ENCODE peak calls at places on chromosome 15, in six cellular contexts. One of them, this sample, is unnamed.

GRCh38 chr15:71647479-71647792 is 162.9 kb upstream of the NR2E3 start:
- DNase-seq in AG04450: no peak
- DNase-seq in nephron progenitor cell: no peak
- DNase-seq in HFF-Myc: no peak
- DNase-seq in EL: no peak
- DNase-seq in substantia nigra: no peak
- DNase-seq in this sample: no peak

GRCh38 chr15:26037369-26037768 is 174.2 kb upstream of the ATP10A start:
- DNase-seq in AG04450: no peak
- DNase-seq in nephron progenitor cell: no peak
- DNase-seq in HFF-Myc: no peak
- DNase-seq in EL: peak; percentile 1
- DNase-seq in substantia nigra: no peak
- DNase-seq in this sample: no peak

GRCh38 chr15:91113036-91113435 is 13.0 kb downstream of the SV2B start:
- DNase-seq in AG04450: no peak
- DNase-seq in nephron progenitor cell: no peak
- DNase-seq in HFF-Myc: no peak
- DNase-seq in EL: no peak
- DNase-seq in substantia nigra: no peak
- DNase-seq in this sample: no peak

GRCh38 chr15:22226034-22226790 is 145.9 kb downstream of the OR4M2 start:
- DNase-seq in AG04450: no peak
- DNase-seq in nephron progenitor cell: no peak
- DNase-seq in HFF-Myc: no peak
- DNase-seq in EL: no peak
- DNase-seq in substantia nigra: no peak
- DNase-seq in this sample: no peak

GRCh38 chr15:26083457-26084350 is 220.6 kb upstream of the ATP10A start:
- DNase-seq in AG04450: no peak
- DNase-seq in nephron progenitor cell: no peak
- DNase-seq in HFF-Myc: no peak
- DNase-seq in EL: peak; percentile 32
- DNase-seq in substantia nigra: no peak
- DNase-seq in this sample: no peak

GRCh38 chr15:33580526-33580925 is 269.8 kb downstream of the RYR3 start:
- DNase-seq in AG04450: no peak
- DNase-seq in nephron progenitor cell: no peak
- DNase-seq in HFF-Myc: no peak
- DNase-seq in EL: peak; percentile 1
- DNase-seq in substantia nigra: no peak
- DNase-seq in this sample: no peak

GRCh38 chr15:79007066-79007465 is 62.2 kb upstream of the CTSH start:
- DNase-seq in AG04450: no peak
- DNase-seq in nephron progenitor cell: peak; percentile 72
- DNase-seq in HFF-Myc: no peak
- DNase-seq in EL: no peak
- DNase-seq in substantia nigra: no peak
- DNase-seq in this sample: peak; percentile 77

GRCh38 chr15:29086001-29086400 is 183.6 kb downstream of the NSMCE3 start:
- DNase-seq in AG04450: no peak
- DNase-seq in nephron progenitor cell: no peak
- DNase-seq in HFF-Myc: no peak
- DNase-seq in EL: no peak
- DNase-seq in substantia nigra: no peak
- DNase-seq in this sample: no peak

GRCh38 chr15:63044645-63045437 is 2.3 kb downstream of the TPM1 start:
- DNase-seq in AG04450: no peak
- DNase-seq in nephron progenitor cell: peak; percentile 36
- DNase-seq in HFF-Myc: no peak
- DNase-seq in EL: peak; percentile 78
- DNase-seq in substantia nigra: no peak
- DNase-seq in this sample: peak; percentile 67

GRCh38 chr15:54277834-54278233 is 299.6 kb downstream of the UNC13C start:
- DNase-seq in AG04450: no peak
- DNase-seq in nephron progenitor cell: no peak
- DNase-seq in HFF-Myc: no peak
- DNase-seq in EL: no peak
- DNase-seq in substantia nigra: no peak
- DNase-seq in this sample: no peak

GRCh38 chr15:68431792-68432401 is at the start of gene ITGA11:
- DNase-seq in AG04450: no peak
- DNase-seq in nephron progenitor cell: peak; percentile 84
- DNase-seq in HFF-Myc: no peak
- DNase-seq in EL: peak; percentile 68
- DNase-seq in substantia nigra: no peak
- DNase-seq in this sample: peak; percentile 66

GRCh38 chr15:35690698-35691116 is 144.7 kb upstream of the DPH6 start:
- DNase-seq in AG04450: no peak
- DNase-seq in nephron progenitor cell: no peak
- DNase-seq in HFF-Myc: no peak
- DNase-seq in EL: no peak
- DNase-seq in substantia nigra: no peak
- DNase-seq in this sample: no peak

GRCh38 chr15:60374628-60375081 is 23.1 kb downstream of the ANXA2 start:
- DNase-seq in AG04450: peak; percentile 93
- DNase-seq in nephron progenitor cell: peak; percentile 37
- DNase-seq in HFF-Myc: peak; percentile 94
- DNase-seq in EL: peak; percentile 98
- DNase-seq in substantia nigra: no peak
- DNase-seq in this sample: peak; percentile 88

GRCh38 chr15:70632981-70633380 is 130.4 kb downstream of the UACA start:
- DNase-seq in AG04450: no peak
- DNase-seq in nephron progenitor cell: no peak
- DNase-seq in HFF-Myc: no peak
- DNase-seq in EL: no peak
- DNase-seq in substantia nigra: no peak
- DNase-seq in this sample: no peak

GRCh38 chr15:71667228-71667627 is 143.1 kb upstream of the NR2E3 start:
- DNase-seq in AG04450: no peak
- DNase-seq in nephron progenitor cell: no peak
- DNase-seq in HFF-Myc: no peak
- DNase-seq in EL: no peak
- DNase-seq in substantia nigra: no peak
- DNase-seq in this sample: no peak

GRCh38 chr15:64461577-64462162 is 1.3 kb downstream of the ZNF609 start:
- DNase-seq in AG04450: no peak
- DNase-seq in nephron progenitor cell: peak; percentile 20
- DNase-seq in HFF-Myc: no peak
- DNase-seq in EL: no peak
- DNase-seq in substantia nigra: peak; percentile 2
- DNase-seq in this sample: peak; percentile 44

This sample was measured in A549.